ENCODE peak calls at places on chromosomes 2 and 18, in four cellular contexts. W is cardiac fibroblast; J is Caco-2; P is stimulated activated CD4-positive, alpha-beta T cell treated with anti-CD3 and anti-CD28 coated beads, Interleukin-15, amount 100 ng/mL, for 1 hour. N is an unnamed sample.

GRCh38 chr18:49645836-49646235 is 84.0 kb downstream of the LIPG start:
- DNase-seq in W (peak), P (no peak), J (no peak), N (no peak)

GRCh38 chr18:48385595-48385994 is 23.6 kb downstream of the ZBTB7C start:
- DNase-seq in W (no peak), P (no peak), J (no peak), N (no peak)

GRCh38 chr2:196510246-196510645 is 129.3 kb upstream of the CCDC150 start:
- DNase-seq in J (no peak), P (no peak), W (no peak), N (no peak)

GRCh38 chr2:71069376-71069775 is 928 bp downstream of the NAGK start:
- DNase-seq in P (no peak), J (no peak), W (no peak), N (no peak)

GRCh38 chr2:118577202-118577601 is 270.2 kb downstream of the EN1 start:
- DNase-seq in P (no peak), W (no peak), J (no peak), N (no peak)

GRCh38 chr2:68726608-68727367 is 7.8 kb upstream of the ARHGAP25 start:
- DNase-seq in J (no peak), P (peak), W (no peak), N (peak)

GRCh38 chr2:278312-278932 is 9.5 kb downstream of the ALKAL2 start:
- DNase-seq in P (no peak), W (no peak), J (no peak), N (no peak)

GRCh38 chr2:162245051-162245450 is 1.8 kb upstream of the FAP start:
- DNase-seq in J (no peak), W (no peak), P (no peak), N (no peak)

GRCh38 chr18:75478996-75479870 is 51.7 kb upstream of the SMIM21 start:
- DNase-seq in J (peak), W (peak), P (no peak), N (no peak)

GRCh38 chr18:22254088-22254487 is 84.7 kb downstream of the GATA6 start:
- DNase-seq in J (no peak), P (no peak), W (no peak), N (no peak)

N was measured in central memory CD8-positive, alpha-beta T cell.